ENCODE peak calls at places on chromosome 9, in eight cellular contexts. H, P, Q, X, A, Y, E and S are unnamed samples.
A peak's percentile ranks its signal among the peaks of the same experiment; 100 is the strongest.

GRCh38 chr9:89609426-89610006 is 4.7 kb downstream of the GADD45G start:
- DNase-seq in H (no peak), P (no peak), Q (no peak), X (no peak), A (no peak), Y (no peak), E (no peak), S (no peak)

GRCh38 chr9:6354072-6354686 is 26.0 kb downstream of the TPD52L3 start:
- DNase-seq in H (peak; percentile 17), P (peak; percentile 77), Q (peak; percentile 75), X (peak; percentile 44), A (peak; percentile 65), Y (peak; percentile 33), E (peak; percentile 76), S (peak; percentile 56)

GRCh38 chr9:84702469-84702868 is 32.9 kb downstream of the NTRK2 start:
- DNase-seq in H (no peak), P (no peak), Q (no peak), X (no peak), A (no peak), Y (no peak), E (no peak), S (no peak)

GRCh38 chr9:112487008-112487798 is 576 bp downstream of the KIAA1958 start:
- DNase-seq in H (peak; percentile 71), P (peak; percentile 36), Q (peak; percentile 63), X (peak; percentile 73), A (peak; percentile 57), Y (peak; percentile 52), E (peak; percentile 71), S (peak; percentile 54)

GRCh38 chr9:129138476-129139232 is 27.4 kb downstream of the PTPA start:
- DNase-seq in H (no peak), P (peak; percentile 40), Q (peak; percentile 79), X (no peak), A (peak; percentile 61), Y (no peak), E (peak; percentile 18), S (no peak)

GRCh38 chr9:34993502-34994428 is 4.2 kb downstream of the DNAJB5 start:
- DNase-seq in H (no peak), P (peak; percentile 61), Q (peak; percentile 81), X (no peak), A (peak; percentile 82), Y (peak; percentile 78), E (no peak), S (no peak)

GRCh38 chr9:128145536-128145935 is 3.7 kb upstream of the LCN2 start:
- DNase-seq in H (no peak), P (no peak), Q (no peak), X (no peak), A (no peak), Y (no peak), E (no peak), S (peak; percentile 93)

GRCh38 chr9:113593682-113594281 is 130.3 kb downstream of the RGS3 start:
- DNase-seq in H (peak; percentile 98), P (peak; percentile 98), Q (peak; percentile 100), X (peak; percentile 66), A (peak; percentile 98), Y (peak; percentile 99), E (no peak), S (peak; percentile 90)

GRCh38 chr9:113298924-113299770 is 4.0 kb downstream of the RNF183 start:
- DNase-seq in H (no peak), P (no peak), Q (no peak), X (peak; percentile 28), A (no peak), Y (peak; percentile 53), E (peak; percentile 37), S (no peak)

GRCh38 chr9:113886933-113887332 is 10.8 kb downstream of the ZNF618 start:
- DNase-seq in H (no peak), P (no peak), Q (peak; percentile 29), X (no peak), A (peak; percentile 25), Y (no peak), E (no peak), S (no peak)

GRCh38 chr9:131609116-131609830 is 64.0 kb downstream of the PRRT1B start:
- DNase-seq in H (no peak), P (peak; percentile 74), Q (peak; percentile 68), X (no peak), A (peak; percentile 83), Y (no peak), E (no peak), S (no peak)

GRCh38 chr9:92600742-92601261 is 65.0 kb upstream of the ECM2 start:
- DNase-seq in H (no peak), P (peak; percentile 74), Q (peak; percentile 80), X (no peak), A (peak; percentile 87), Y (no peak), E (no peak), S (no peak)

GRCh38 chr9:86354048-86354881 is at the start of gene TUT7:
- DNase-seq in H (peak; percentile 96), P (peak; percentile 93), Q (peak; percentile 97), X (peak; percentile 93), A (peak; percentile 96), Y (peak; percentile 97), E (peak; percentile 96), S (peak; percentile 97)

GRCh38 chr9:92964981-92965758 is 17.8 kb downstream of the FGD3 start:
- DNase-seq in H (no peak), P (no peak), Q (no peak), X (no peak), A (no peak), Y (no peak), E (peak; percentile 54), S (no peak)

GRCh38 chr9:34437006-34437925 is 21.1 kb downstream of the FAM219A start:
- DNase-seq in H (peak; percentile 77), P (peak; percentile 79), Q (peak; percentile 75), X (peak; percentile 76), A (peak; percentile 65), Y (peak; percentile 67), E (peak; percentile 76), S (peak; percentile 80)

GRCh38 chr9:92716557-92716956 is 46.6 kb upstream of the IPPK start:
- DNase-seq in H (peak; percentile 48), P (peak; percentile 21), Q (peak; percentile 51), X (peak; percentile 70), A (peak; percentile 14), Y (peak; percentile 83), E (peak; percentile 80), S (peak; percentile 90)

GRCh38 chr9:98104445-98104881 is 14.6 kb downstream of the TRIM14 start:
- DNase-seq in H (no peak), P (no peak), Q (no peak), X (no peak), A (no peak), Y (no peak), E (peak; percentile 92), S (no peak)

GRCh38 chr9:99103909-99104458 is 929 bp upstream of the TGFBR1 start:
- DNase-seq in H (no peak), P (peak; percentile 61), Q (peak; percentile 43), X (no peak), A (peak; percentile 42), Y (no peak), E (no peak), S (no peak)

GRCh38 chr9:5552301-5552700 is 42.0 kb downstream of the PDCD1LG2 start:
- DNase-seq in H (no peak), P (peak; percentile 79), Q (no peak), X (no peak), A (peak; percentile 73), Y (no peak), E (no peak), S (no peak)

GRCh38 chr9:18442629-18443491 is 31.1 kb upstream of the ADAMTSL1 start:
- DNase-seq in H (peak; percentile 67), P (peak; percentile 87), Q (peak; percentile 70), X (peak; percentile 38), A (peak; percentile 74), Y (peak; percentile 85), E (peak; percentile 70), S (peak; percentile 73)
- H2AFZ ChIP-seq in H (peak overlapping the region; percentile 73), P (peak overlapping the region; percentile 80), Q (no peak overlapping the region), X (no peak overlapping the region), A (peak overlapping the region; percentile 39), Y (no peak overlapping the region), E (no peak overlapping the region), S (no peak overlapping the region)

DNA sequence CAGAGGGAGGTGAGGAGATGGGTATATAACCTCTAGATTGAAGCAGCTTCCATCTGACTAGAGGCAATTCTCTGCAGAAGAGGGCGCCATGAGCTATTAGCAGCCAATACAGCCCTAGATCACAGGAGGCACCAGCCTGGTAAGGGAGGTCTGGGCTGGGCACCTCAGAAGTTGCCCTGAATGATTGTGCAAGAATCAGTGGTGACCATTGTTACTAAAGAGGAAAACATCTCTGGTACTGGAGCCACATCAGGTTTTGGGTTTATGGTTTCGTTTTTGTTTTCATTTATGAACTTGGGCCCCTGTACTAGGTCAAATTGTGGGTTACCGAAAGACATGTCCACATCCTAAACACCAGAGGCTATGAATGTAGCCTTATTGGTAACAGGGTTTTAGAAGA is 342.0 kb downstream of the MLLT3 start:
- DNase-seq in H (no peak), P (no peak), Q (no peak), X (no peak), A (no peak), Y (peak; percentile 50), E (no peak), S (no peak)
- H2AFZ ChIP-seq in H (no peak overlapping the region), P (no peak overlapping the region), Q (no peak overlapping the region), X (no peak overlapping the region), A (no peak overlapping the region), Y (no peak overlapping the region), E (no peak overlapping the region), S (no peak overlapping the region)

GRCh38 chr9:13446261-13446660 is 166.8 kb upstream of the MPDZ start:
- DNase-seq in H (no peak), P (no peak), Q (no peak), X (no peak), A (no peak), Y (no peak), E (no peak), S (no peak)
- H2AFZ ChIP-seq in H (no peak overlapping the region), P (no peak overlapping the region), Q (no peak overlapping the region), X (no peak overlapping the region), A (no peak overlapping the region), Y (no peak overlapping the region), E (no peak overlapping the region), S (no peak overlapping the region)

GRCh38 chr9:127121628-127122175 is 733 bp downstream of the ANGPTL2 start:
- DNase-seq in H (peak; percentile 43), P (peak; percentile 35), Q (peak; percentile 56), X (no peak), A (peak; percentile 46), Y (peak; percentile 46), E (no peak), S (no peak)
- H2AFZ ChIP-seq in H (peak overlapping the region; percentile 91), P (peak overlapping the region; percentile 92), Q (no peak overlapping the region), X (no peak overlapping the region), A (no peak overlapping the region), Y (no peak overlapping the region), E (no peak overlapping the region), S (no peak overlapping the region)

GRCh38 chr9:91547076-91547475 is 123.4 kb upstream of the NFIL3 start:
- DNase-seq in H (no peak), P (no peak), Q (no peak), X (no peak), A (peak; percentile 84), Y (no peak), E (no peak), S (no peak)
- H2AFZ ChIP-seq in H (no peak overlapping the region), P (no peak overlapping the region), Q (no peak overlapping the region), X (no peak overlapping the region), A (no peak overlapping the region), Y (no peak overlapping the region), E (no peak overlapping the region), S (no peak overlapping the region)

GRCh38 chr9:105242062-105242461 is 2.4 kb upstream of the SLC44A1 start:
- DNase-seq in H (no peak), P (no peak), Q (no peak), X (no peak), A (no peak), Y (no peak), E (no peak), S (no peak)
- H2AFZ ChIP-seq in H (peak overlapping the region; percentile 52), P (no peak overlapping the region), Q (no peak overlapping the region), X (no peak overlapping the region), A (no peak overlapping the region), Y (no peak overlapping the region), E (peak overlapping the region; percentile 12), S (no peak overlapping the region)

GRCh38 chr9:108861464-108861863 is 602 bp upstream of the ACTL7A start:
- DNase-seq in H (no peak), P (no peak), Q (no peak), X (no peak), A (no peak), Y (no peak), E (no peak), S (no peak)
- H2AFZ ChIP-seq in H (no peak overlapping the region), P (no peak overlapping the region), Q (no peak overlapping the region), X (no peak overlapping the region), A (no peak overlapping the region), Y (no peak overlapping the region), E (no peak overlapping the region), S (no peak overlapping the region)